ENCODE peak calls at places on chromosomes 1 and 21, in six cellular contexts. V is MV-4-11, Q is EL, N is mesendoderm, Y is Peyer's patch, G is neural crest cell. I is an unnamed sample.
A peak's percentile ranks its signal among the peaks of the same experiment; 100 is the strongest.

GRCh38 chr1:200075938-200076546 is 48.5 kb downstream of the NR5A2 start:
- DNase-seq in Y (no peak), V (no peak), Q (peak; percentile 84), N (peak; percentile 72), G (no peak), I (no peak)

GRCh38 chr21:41208946-41209345 is 41.0 kb downstream of the BACE2 start:
- DNase-seq in Y (no peak), Q (no peak), G (no peak), N (no peak), V (no peak), I (no peak)

GRCh38 chr1:160997323-160998038 is 23.5 kb downstream of the F11R start:
- DNase-seq in N (peak; percentile 92), G (peak; percentile 36), V (peak; percentile 69), Y (peak; percentile 63), Q (peak; percentile 65), I (no peak)

GRCh38 chr1:232853994-232854532 is 48.8 kb downstream of the MAP10 start:
- DNase-seq in G (no peak), Y (no peak), N (no peak), V (no peak), Q (peak; percentile 91), I (no peak)

GRCh38 chr1:2587071-2587859 is 688 bp downstream of the PRXL2B start:
- DNase-seq in Q (peak; percentile 39), V (no peak), G (no peak), Y (peak; percentile 33), N (peak; percentile 34), I (no peak)

GRCh38 chr1:7505094-7505838 is 265.8 kb upstream of the VAMP3 start:
- DNase-seq in V (no peak), G (no peak), Q (no peak), N (no peak), Y (no peak), I (no peak)

GRCh38 chr1:11898831-11899467 is 27.3 kb downstream of the KIAA2013 start:
- DNase-seq in V (no peak), G (no peak), Y (no peak), Q (no peak), N (peak; percentile 59), I (no peak)

GRCh38 chr1:205810448-205811157 is 2.4 kb downstream of the SLC41A1 start:
- DNase-seq in Y (no peak), V (no peak), N (peak; percentile 79), G (no peak), Q (no peak), I (no peak)

GRCh38 chr1:196309386-196309785 is 298.9 kb downstream of the KCNT2 start:
- DNase-seq in Q (peak; percentile 42), V (peak; percentile 53), G (no peak), Y (no peak), N (no peak), I (no peak)

GRCh38 chr1:109969430-109969829 is 15.1 kb upstream of the AHCYL1 start:
- DNase-seq in V (peak; percentile 91), N (no peak), Q (peak; percentile 75), Y (no peak), G (no peak), I (no peak)

GRCh38 chr1:26031903-26032220 is 10.3 kb downstream of the EXTL1 start:
- DNase-seq in Q (no peak), N (no peak), Y (no peak), V (no peak), G (no peak), I (no peak)

GRCh38 chr21:44051462-44051941 is 39.4 kb downstream of the TRAPPC10 start:
- DNase-seq in G (no peak), Q (no peak), V (no peak), N (no peak), Y (peak; percentile 28), I (no peak)

GRCh38 chr1:234844479-234845031 is 234.6 kb upstream of the IRF2BP2 start:
- DNase-seq in G (no peak), N (no peak), Q (peak; percentile 49), V (peak; percentile 51), Y (no peak), I (no peak)

I was measured in NT2/D1.